ENCODE peak calls at places on chromosomes 3 and 15, in nine cellular contexts. F is AG04450; A is stimulated activated CD4-positive, alpha-beta T cell treated with anti-CD3 and anti-CD28 coated beads, Interleukin-1b, Interleukin-23, amount 100 ng/mL, for 4 hours; Y is activated T-helper 1 cell treated with anti-CD3 and anti-CD28 coated beads, Interleukin-2, amount 50 U/mL, for 16 hours; D is right lobe of liver; Z is progenitor cell of endocrine pancreas; C is posterior cingulate gyrus; E is activated CD4-positive, alpha-beta T cell treated with anti-CD3 and anti-CD28 coated beads for 48 hours; X is HFF-Myc. R is an unnamed sample.

GRCh38 chr3:13103416-13104058 is 30.3 kb upstream of the IQSEC1 start:
- DNase-seq in F (no peak), A (no peak), Y (no peak), D (no peak), Z (no peak), C (peak), E (no peak), X (no peak), R (no peak)

GRCh38 chr3:12716605-12717121 is 42.4 kb downstream of the TMEM40 start:
- DNase-seq in F (no peak), A (no peak), Y (no peak), D (no peak), Z (no peak), C (no peak), E (no peak), X (no peak), R (no peak)

GRCh38 chr3:55897573-55898224 is 410.6 kb upstream of the WNT5A start:
- DNase-seq in F (no peak), A (no peak), Y (no peak), D (no peak), Z (no peak), C (no peak), E (no peak), X (no peak), R (peak)

GRCh38 chr3:73784647-73785420 is 160.1 kb upstream of the PDZRN3 start:
- DNase-seq in F (no peak), A (no peak), Y (no peak), D (no peak), Z (no peak), C (no peak), E (no peak), X (peak), R (no peak)

GRCh38 chr15:69154684-69155083 is 5.8 kb upstream of the GLCE start:
- DNase-seq in F (peak), A (no peak), Y (no peak), D (no peak), Z (no peak), C (no peak), E (no peak), X (peak), R (no peak)

GRCh38 chr3:143895805-143896204 is 47.5 kb upstream of the SLC9A9 start:
- DNase-seq in F (no peak), A (no peak), Y (no peak), D (no peak), Z (no peak), C (no peak), E (no peak), X (no peak), R (peak)

GRCh38 chr15:90419738-90420487 is 31.9 kb downstream of the IQGAP1 start:
- DNase-seq in F (peak), A (no peak), Y (no peak), D (no peak), Z (no peak), C (no peak), E (peak), X (peak), R (no peak)

GRCh38 chr3:16840111-16840444 is 44.7 kb upstream of the PLCL2 start:
- DNase-seq in F (no peak), A (no peak), Y (no peak), D (no peak), Z (no peak), C (no peak), E (no peak), X (no peak), R (no peak)

GRCh38 chr3:186969607-186970006 is 39.3 kb downstream of the ST6GAL1 start:
- DNase-seq in F (no peak), A (no peak), Y (no peak), D (no peak), Z (no peak), C (no peak), E (no peak), X (no peak), R (no peak)

GRCh38 chr15:40338921-40339620 is 1.7 kb downstream of the CCDC9B start:
- DNase-seq in F (peak), A (no peak), Y (no peak), D (no peak), Z (no peak), C (peak), E (no peak), X (no peak), R (no peak)

GRCh38 chr3:49123687-49124086 is 3.1 kb upstream of the USP19 start:
- DNase-seq in F (no peak), A (no peak), Y (no peak), D (no peak), Z (no peak), C (no peak), E (no peak), X (no peak), R (no peak)

GRCh38 chr3:185253645-185254410 is at the start of gene EHHADH:
- DNase-seq in F (no peak), A (peak), Y (peak), D (peak), Z (peak), C (peak), E (peak), X (peak), R (no peak)

GRCh38 chr15:80999623-81000036 is 1.1 kb upstream of the TLNRD1 start:
- DNase-seq in F (no peak), A (peak), Y (peak), D (no peak), Z (no peak), C (no peak), E (peak), X (no peak), R (no peak)

GRCh38 chr15:70182858-70183695 is 85.4 kb upstream of the TLE3 start:
- DNase-seq in F (no peak), A (no peak), Y (no peak), D (no peak), Z (no peak), C (no peak), E (no peak), X (no peak), R (no peak)

GRCh38 chr3:53255775-53256703 is at the start of gene TKT:
- DNase-seq in F (peak), A (peak), Y (peak), D (peak), Z (peak), C (peak), E (peak), X (no peak), R (peak)

GRCh38 chr3:7934362-7934761 is 567.3 kb upstream of the LMCD1 start:
- DNase-seq in F (no peak), A (no peak), Y (no peak), D (no peak), Z (no peak), C (no peak), E (no peak), X (no peak), R (no peak)

GRCh38 chr3:51706021-51706485 is 815 bp upstream of the GRM2 start:
- DNase-seq in F (no peak), A (no peak), Y (no peak), D (peak), Z (no peak), C (peak), E (no peak), X (no peak), R (no peak)

GRCh38 chr3:4401441-4401840 is 65.6 kb downstream of the SUMF1 start:
- DNase-seq in F (no peak), A (no peak), Y (no peak), D (no peak), Z (no peak), C (no peak), E (peak), X (no peak), R (no peak)